ENCODE peak calls at places on chromosomes 16 and 17, in five cellular contexts. One of them, this sample, is unnamed.

GRCh38 chr16:3173892-3174617 is 13.9 kb upstream of the OR1F1 start:
- DNase-seq in naive thymus-derived CD4-positive, alpha-beta T cell: no peak
- DNase-seq in CD4-positive, CD25-positive, alpha-beta regulatory T cell: no peak
- DNase-seq in heart right ventricle: no peak
- DNase-seq in effector memory CD4-positive, alpha-beta T cell: no peak
- DNase-seq in this sample: no peak

GRCh38 chr17:6853764-6854442 is 22.4 kb upstream of the TEKT1 start:
- DNase-seq in naive thymus-derived CD4-positive, alpha-beta T cell: peak; percentile 4
- DNase-seq in heart right ventricle: no peak
- DNase-seq in effector memory CD4-positive, alpha-beta T cell: no peak
- DNase-seq in CD4-positive, CD25-positive, alpha-beta regulatory T cell: no peak
- DNase-seq in this sample: no peak

GRCh38 chr16:12317856-12318591 is 341.5 kb downstream of the SNX29 start:
- DNase-seq in heart right ventricle: no peak
- DNase-seq in naive thymus-derived CD4-positive, alpha-beta T cell: no peak
- DNase-seq in CD4-positive, CD25-positive, alpha-beta regulatory T cell: no peak
- DNase-seq in effector memory CD4-positive, alpha-beta T cell: no peak
- DNase-seq in this sample: no peak

GRCh38 chr17:66018786-66019185 is 173.1 kb downstream of the CEP112 start:
- DNase-seq in CD4-positive, CD25-positive, alpha-beta regulatory T cell: no peak
- DNase-seq in naive thymus-derived CD4-positive, alpha-beta T cell: no peak
- DNase-seq in heart right ventricle: no peak
- DNase-seq in effector memory CD4-positive, alpha-beta T cell: no peak
- DNase-seq in this sample: no peak

GRCh38 chr17:68053237-68054030 is 17.9 kb downstream of the KPNA2 start:
- DNase-seq in heart right ventricle: peak; percentile 51
- DNase-seq in effector memory CD4-positive, alpha-beta T cell: no peak
- DNase-seq in CD4-positive, CD25-positive, alpha-beta regulatory T cell: no peak
- DNase-seq in naive thymus-derived CD4-positive, alpha-beta T cell: no peak
- DNase-seq in this sample: no peak

GRCh38 chr16:51888534-51888933 is 658.4 kb downstream of the TOX3 start:
- DNase-seq in naive thymus-derived CD4-positive, alpha-beta T cell: no peak
- DNase-seq in heart right ventricle: no peak
- DNase-seq in CD4-positive, CD25-positive, alpha-beta regulatory T cell: no peak
- DNase-seq in effector memory CD4-positive, alpha-beta T cell: no peak
- DNase-seq in this sample: no peak

GRCh38 chr16:58299757-58300349 is 5.0 kb upstream of the PRSS54 start:
- DNase-seq in heart right ventricle: peak; percentile 24
- DNase-seq in CD4-positive, CD25-positive, alpha-beta regulatory T cell: no peak
- DNase-seq in effector memory CD4-positive, alpha-beta T cell: no peak
- DNase-seq in naive thymus-derived CD4-positive, alpha-beta T cell: no peak
- DNase-seq in this sample: no peak

GRCh38 chr16:14280541-14280940 is 209.4 kb downstream of the MRTFB start:
- DNase-seq in naive thymus-derived CD4-positive, alpha-beta T cell: no peak
- DNase-seq in CD4-positive, CD25-positive, alpha-beta regulatory T cell: no peak
- DNase-seq in effector memory CD4-positive, alpha-beta T cell: no peak
- DNase-seq in heart right ventricle: no peak
- DNase-seq in this sample: no peak

GRCh38 chr17:35747540-35748017 is 5.5 kb downstream of the GAS2L2 start:
- DNase-seq in heart right ventricle: peak; percentile 79
- DNase-seq in naive thymus-derived CD4-positive, alpha-beta T cell: peak; percentile 73
- DNase-seq in effector memory CD4-positive, alpha-beta T cell: peak; percentile 53
- DNase-seq in CD4-positive, CD25-positive, alpha-beta regulatory T cell: peak; percentile 77
- DNase-seq in this sample: peak; percentile 52

GRCh38 chr17:80104956-80105375 is 3.6 kb downstream of the GAA start:
- DNase-seq in effector memory CD4-positive, alpha-beta T cell: no peak
- DNase-seq in naive thymus-derived CD4-positive, alpha-beta T cell: no peak
- DNase-seq in heart right ventricle: no peak
- DNase-seq in CD4-positive, CD25-positive, alpha-beta regulatory T cell: no peak
- DNase-seq in this sample: no peak

GRCh38 chr16:87570938-87571867 is 31.1 kb upstream of the JPH3 start:
- DNase-seq in effector memory CD4-positive, alpha-beta T cell: no peak
- DNase-seq in CD4-positive, CD25-positive, alpha-beta regulatory T cell: no peak
- DNase-seq in naive thymus-derived CD4-positive, alpha-beta T cell: no peak
- DNase-seq in heart right ventricle: peak; percentile 40
- DNase-seq in this sample: no peak

GRCh38 chr17:71503710-71504471 is 616.9 kb upstream of the SOX9 start:
- DNase-seq in heart right ventricle: no peak
- DNase-seq in naive thymus-derived CD4-positive, alpha-beta T cell: no peak
- DNase-seq in effector memory CD4-positive, alpha-beta T cell: no peak
- DNase-seq in CD4-positive, CD25-positive, alpha-beta regulatory T cell: no peak
- DNase-seq in this sample: no peak

GRCh38 chr16:75053791-75054555 is 55.1 kb downstream of the ZNRF1 start:
- DNase-seq in heart right ventricle: peak; percentile 71
- DNase-seq in CD4-positive, CD25-positive, alpha-beta regulatory T cell: no peak
- DNase-seq in effector memory CD4-positive, alpha-beta T cell: no peak
- DNase-seq in naive thymus-derived CD4-positive, alpha-beta T cell: no peak
- DNase-seq in this sample: peak; percentile 21

GRCh38 chr16:51557670-51558069 is 406.6 kb upstream of the SALL1 start:
- DNase-seq in CD4-positive, CD25-positive, alpha-beta regulatory T cell: no peak
- DNase-seq in heart right ventricle: no peak
- DNase-seq in effector memory CD4-positive, alpha-beta T cell: no peak
- DNase-seq in naive thymus-derived CD4-positive, alpha-beta T cell: no peak
- DNase-seq in this sample: no peak

GRCh38 chr17:12114686-12115418 is 94.2 kb downstream of the MAP2K4 start:
- DNase-seq in naive thymus-derived CD4-positive, alpha-beta T cell: no peak
- DNase-seq in heart right ventricle: no peak
- DNase-seq in CD4-positive, CD25-positive, alpha-beta regulatory T cell: no peak
- DNase-seq in effector memory CD4-positive, alpha-beta T cell: no peak
- DNase-seq in this sample: no peak

GRCh38 chr17:77154187-77154586 is 13.4 kb downstream of the SEC14L1 start:
- DNase-seq in effector memory CD4-positive, alpha-beta T cell: no peak
- DNase-seq in CD4-positive, CD25-positive, alpha-beta regulatory T cell: no peak
- DNase-seq in heart right ventricle: no peak
- DNase-seq in naive thymus-derived CD4-positive, alpha-beta T cell: no peak
- DNase-seq in this sample: no peak

GRCh38 chr17:50337956-50338355 is 8.0 kb upstream of the XYLT2 start:
- DNase-seq in naive thymus-derived CD4-positive, alpha-beta T cell: no peak
- DNase-seq in effector memory CD4-positive, alpha-beta T cell: no peak
- DNase-seq in heart right ventricle: no peak
- DNase-seq in CD4-positive, CD25-positive, alpha-beta regulatory T cell: no peak
- DNase-seq in this sample: no peak

GRCh38 chr17:50339381-50339780 is 6.5 kb upstream of the XYLT2 start:
- DNase-seq in effector memory CD4-positive, alpha-beta T cell: no peak
- DNase-seq in naive thymus-derived CD4-positive, alpha-beta T cell: no peak
- DNase-seq in heart right ventricle: no peak
- DNase-seq in CD4-positive, CD25-positive, alpha-beta regulatory T cell: no peak
- DNase-seq in this sample: no peak

GRCh38 chr17:50338645-50339044 is 7.3 kb upstream of the XYLT2 start:
- DNase-seq in effector memory CD4-positive, alpha-beta T cell: no peak
- DNase-seq in heart right ventricle: no peak
- DNase-seq in CD4-positive, CD25-positive, alpha-beta regulatory T cell: no peak
- DNase-seq in naive thymus-derived CD4-positive, alpha-beta T cell: no peak
- DNase-seq in this sample: no peak
- H3K27ac ChIP-seq in effector memory CD4-positive, alpha-beta T cell: no peak overlapping the region
- H3K27ac ChIP-seq in heart right ventricle: no peak overlapping the region
- H3K27ac ChIP-seq in CD4-positive, CD25-positive, alpha-beta regulatory T cell: no peak overlapping the region
- H3K27ac ChIP-seq in naive thymus-derived CD4-positive, alpha-beta T cell: no peak overlapping the region
- H3K27ac ChIP-seq in this sample: no peak overlapping the region

GRCh38 chr17:78895322-78895721 is 7.7 kb downstream of the CEP295NL start:
- DNase-seq in heart right ventricle: no peak
- DNase-seq in CD4-positive, CD25-positive, alpha-beta regulatory T cell: no peak
- DNase-seq in naive thymus-derived CD4-positive, alpha-beta T cell: no peak
- DNase-seq in effector memory CD4-positive, alpha-beta T cell: no peak
- DNase-seq in this sample: no peak
- H3K27ac ChIP-seq in heart right ventricle: peak overlapping the region; percentile 41
- H3K27ac ChIP-seq in CD4-positive, CD25-positive, alpha-beta regulatory T cell: no peak overlapping the region
- H3K27ac ChIP-seq in naive thymus-derived CD4-positive, alpha-beta T cell: no peak overlapping the region
- H3K27ac ChIP-seq in effector memory CD4-positive, alpha-beta T cell: no peak overlapping the region
- H3K27ac ChIP-seq in this sample: peak overlapping the region; percentile 56

DNA sequence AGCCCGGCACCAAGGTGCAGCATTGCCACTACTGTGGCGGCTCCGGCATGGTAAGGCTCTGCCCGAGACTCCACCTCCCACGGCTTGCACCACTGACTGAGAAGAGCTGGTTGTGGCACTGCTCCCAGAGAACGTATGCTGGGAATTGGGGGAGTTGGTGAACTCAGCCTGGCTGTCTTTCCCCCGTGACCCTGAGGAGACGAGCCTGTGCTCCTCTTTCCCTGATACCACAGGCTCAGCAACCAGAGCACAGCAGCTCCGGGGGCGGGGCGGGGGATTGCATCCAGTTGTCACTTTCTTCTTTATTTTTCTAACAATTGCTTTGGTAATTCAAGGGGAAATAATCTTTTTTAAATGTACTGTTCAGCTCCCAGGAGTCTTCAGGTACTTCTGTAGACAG is 16.7 kb downstream of the DNAJA3 start:
- DNase-seq in naive thymus-derived CD4-positive, alpha-beta T cell: no peak
- DNase-seq in heart right ventricle: no peak
- DNase-seq in CD4-positive, CD25-positive, alpha-beta regulatory T cell: no peak
- DNase-seq in effector memory CD4-positive, alpha-beta T cell: no peak
- DNase-seq in this sample: no peak
- H3K27ac ChIP-seq in naive thymus-derived CD4-positive, alpha-beta T cell: no peak overlapping the region
- H3K27ac ChIP-seq in heart right ventricle: no peak overlapping the region
- H3K27ac ChIP-seq in CD4-positive, CD25-positive, alpha-beta regulatory T cell: no peak overlapping the region
- H3K27ac ChIP-seq in effector memory CD4-positive, alpha-beta T cell: no peak overlapping the region
- H3K27ac ChIP-seq in this sample: no peak overlapping the region

GRCh38 chr17:78738245-78738644 is 43.8 kb downstream of the CYTH1 start:
- DNase-seq in CD4-positive, CD25-positive, alpha-beta regulatory T cell: no peak
- DNase-seq in effector memory CD4-positive, alpha-beta T cell: no peak
- DNase-seq in heart right ventricle: no peak
- DNase-seq in naive thymus-derived CD4-positive, alpha-beta T cell: no peak
- DNase-seq in this sample: no peak
- H3K27ac ChIP-seq in CD4-positive, CD25-positive, alpha-beta regulatory T cell: no peak overlapping the region
- H3K27ac ChIP-seq in effector memory CD4-positive, alpha-beta T cell: no peak overlapping the region
- H3K27ac ChIP-seq in heart right ventricle: peak overlapping the region; percentile 0
- H3K27ac ChIP-seq in naive thymus-derived CD4-positive, alpha-beta T cell: peak overlapping the region; percentile 49
- H3K27ac ChIP-seq in this sample: no peak overlapping the region

GRCh38 chr17:44847581-44847980 is at the start of gene HIGD1B:
- DNase-seq in CD4-positive, CD25-positive, alpha-beta regulatory T cell: no peak
- DNase-seq in heart right ventricle: peak; percentile 59
- DNase-seq in effector memory CD4-positive, alpha-beta T cell: no peak
- DNase-seq in naive thymus-derived CD4-positive, alpha-beta T cell: no peak
- DNase-seq in this sample: no peak
- H3K27ac ChIP-seq in CD4-positive, CD25-positive, alpha-beta regulatory T cell: no peak within 1 kb of the TSS
- H3K27ac ChIP-seq in heart right ventricle: peak within 1 kb of the TSS; percentile 19
- H3K27ac ChIP-seq in effector memory CD4-positive, alpha-beta T cell: no peak within 1 kb of the TSS
- H3K27ac ChIP-seq in naive thymus-derived CD4-positive, alpha-beta T cell: no peak within 1 kb of the TSS
- H3K27ac ChIP-seq in this sample: peak within 1 kb of the TSS; percentile 24

GRCh38 chr17:82736511-82737185 is 1.2 kb downstream of the FN3K start:
- DNase-seq in effector memory CD4-positive, alpha-beta T cell: no peak
- DNase-seq in heart right ventricle: no peak
- DNase-seq in CD4-positive, CD25-positive, alpha-beta regulatory T cell: no peak
- DNase-seq in naive thymus-derived CD4-positive, alpha-beta T cell: no peak
- DNase-seq in this sample: no peak
- H3K27ac ChIP-seq in effector memory CD4-positive, alpha-beta T cell: no peak overlapping the region
- H3K27ac ChIP-seq in heart right ventricle: peak overlapping the region; percentile 93
- H3K27ac ChIP-seq in CD4-positive, CD25-positive, alpha-beta regulatory T cell: no peak overlapping the region
- H3K27ac ChIP-seq in naive thymus-derived CD4-positive, alpha-beta T cell: no peak overlapping the region
- H3K27ac ChIP-seq in this sample: peak overlapping the region; percentile 36

DNA sequence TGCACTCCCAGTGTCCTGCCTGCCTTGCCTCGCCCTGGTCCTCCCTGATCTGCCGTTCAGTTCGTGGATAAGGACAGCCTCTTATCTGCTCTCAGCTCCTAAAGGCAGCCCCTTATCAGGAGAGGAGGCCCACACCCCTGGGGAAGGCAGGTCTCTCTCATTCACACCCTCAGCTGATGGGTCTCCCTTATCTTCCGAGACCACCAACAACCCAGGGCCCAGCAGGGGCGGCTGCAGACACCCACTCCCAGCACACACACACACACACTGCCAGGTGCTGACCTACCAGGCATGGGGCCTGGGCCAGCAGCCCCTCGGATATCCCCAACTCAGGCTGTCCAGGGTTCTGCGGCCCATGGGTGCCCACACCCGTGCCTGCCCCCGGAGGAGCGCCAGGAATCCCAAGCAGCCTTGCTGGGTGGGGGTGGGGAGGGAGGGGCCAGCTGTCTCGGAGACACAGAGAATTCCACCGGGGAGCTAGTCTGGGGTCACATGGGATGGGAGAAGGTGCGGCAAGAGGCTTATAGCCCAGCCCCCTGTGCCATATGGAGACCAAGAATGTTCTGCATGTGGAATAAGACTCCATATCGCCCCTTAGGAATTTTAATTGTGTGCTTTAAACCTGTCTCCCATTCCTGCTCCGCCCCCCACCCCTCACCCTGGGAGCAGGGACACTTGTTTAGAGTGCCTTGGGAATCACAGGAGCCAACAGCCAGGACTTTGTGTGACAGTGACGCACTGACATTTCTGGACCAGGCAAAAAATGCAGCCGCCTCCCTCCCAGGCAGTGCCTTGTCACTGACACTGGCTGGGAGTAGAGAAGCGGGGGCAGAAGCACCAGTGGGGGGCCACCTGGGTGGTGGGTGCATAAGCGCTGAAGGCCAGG is 41.9 kb upstream of the EMP2 start:
- DNase-seq in naive thymus-derived CD4-positive, alpha-beta T cell: no peak
- DNase-seq in CD4-positive, CD25-positive, alpha-beta regulatory T cell: no peak
- DNase-seq in effector memory CD4-positive, alpha-beta T cell: no peak
- DNase-seq in heart right ventricle: peak; percentile 10
- DNase-seq in this sample: no peak
- H3K27ac ChIP-seq in naive thymus-derived CD4-positive, alpha-beta T cell: no peak overlapping the region
- H3K27ac ChIP-seq in CD4-positive, CD25-positive, alpha-beta regulatory T cell: no peak overlapping the region
- H3K27ac ChIP-seq in effector memory CD4-positive, alpha-beta T cell: no peak overlapping the region
- H3K27ac ChIP-seq in heart right ventricle: peak overlapping the region; percentile 80
- H3K27ac ChIP-seq in this sample: no peak overlapping the region

GRCh38 chr16:84833142-84833495 is 13.3 kb downstream of the CRISPLD2 start:
- DNase-seq in effector memory CD4-positive, alpha-beta T cell: no peak
- DNase-seq in CD4-positive, CD25-positive, alpha-beta regulatory T cell: no peak
- DNase-seq in heart right ventricle: no peak
- DNase-seq in naive thymus-derived CD4-positive, alpha-beta T cell: no peak
- DNase-seq in this sample: no peak

GRCh38 chr16:84833542-84834402 is 14.0 kb downstream of the CRISPLD2 start:
- DNase-seq in effector memory CD4-positive, alpha-beta T cell: no peak
- DNase-seq in naive thymus-derived CD4-positive, alpha-beta T cell: no peak
- DNase-seq in heart right ventricle: no peak
- DNase-seq in CD4-positive, CD25-positive, alpha-beta regulatory T cell: no peak
- DNase-seq in this sample: no peak

GRCh38 chr16:84830765-84831384 is 11.1 kb downstream of the CRISPLD2 start:
- DNase-seq in naive thymus-derived CD4-positive, alpha-beta T cell: no peak
- DNase-seq in CD4-positive, CD25-positive, alpha-beta regulatory T cell: no peak
- DNase-seq in heart right ventricle: no peak
- DNase-seq in effector memory CD4-positive, alpha-beta T cell: no peak
- DNase-seq in this sample: no peak

GRCh38 chr16:84834403-84834772 is 14.6 kb downstream of the CRISPLD2 start:
- DNase-seq in naive thymus-derived CD4-positive, alpha-beta T cell: no peak
- DNase-seq in heart right ventricle: no peak
- DNase-seq in effector memory CD4-positive, alpha-beta T cell: no peak
- DNase-seq in CD4-positive, CD25-positive, alpha-beta regulatory T cell: no peak
- DNase-seq in this sample: no peak

DNA sequence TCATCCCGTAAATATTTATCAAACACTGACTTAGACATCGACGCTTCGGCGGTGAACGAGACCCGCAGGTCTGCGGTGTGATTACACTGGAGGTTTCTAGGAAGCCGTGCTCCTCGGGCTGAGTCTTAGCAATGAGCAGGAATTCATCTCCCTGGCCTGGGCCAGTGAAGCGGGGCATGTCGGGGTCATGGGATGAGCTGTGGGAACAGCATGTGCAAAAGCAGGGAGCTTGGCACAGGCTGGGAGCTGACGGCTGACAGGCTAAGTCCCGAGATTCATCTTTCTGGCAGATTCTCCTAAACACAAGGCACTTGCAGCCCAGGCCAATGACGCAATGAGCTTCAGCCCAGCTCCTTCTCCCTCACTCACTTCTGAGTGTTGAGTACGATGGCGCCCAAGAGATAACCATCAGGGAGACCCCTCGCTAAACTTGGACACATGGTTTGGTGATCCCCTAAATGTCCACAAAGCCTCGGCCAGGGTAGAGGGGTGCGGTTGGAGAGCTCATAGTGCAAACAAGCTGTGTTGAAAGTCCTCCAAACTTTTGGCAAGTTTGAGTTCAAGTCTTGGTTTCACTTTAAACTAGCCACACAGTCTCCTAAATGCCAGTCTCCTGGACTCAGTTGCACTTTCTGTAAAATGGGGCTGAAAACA is 12.8 kb downstream of the CRISPLD2 start:
- DNase-seq in CD4-positive, CD25-positive, alpha-beta regulatory T cell: no peak
- DNase-seq in effector memory CD4-positive, alpha-beta T cell: no peak
- DNase-seq in naive thymus-derived CD4-positive, alpha-beta T cell: no peak
- DNase-seq in heart right ventricle: peak; percentile 75
- DNase-seq in this sample: no peak
- H3K27ac ChIP-seq in CD4-positive, CD25-positive, alpha-beta regulatory T cell: no peak overlapping the region
- H3K27ac ChIP-seq in effector memory CD4-positive, alpha-beta T cell: no peak overlapping the region
- H3K27ac ChIP-seq in naive thymus-derived CD4-positive, alpha-beta T cell: no peak overlapping the region
- H3K27ac ChIP-seq in heart right ventricle: peak overlapping the region; percentile 59
- H3K27ac ChIP-seq in this sample: peak overlapping the region; percentile 70

This sample was measured in caudate nucleus.